ENCODE peak calls at places on chromosomes 2 and 18, in eight cellular contexts. Q is GM23248, J is neural progenitor cell, G is PC-3, M is hepatocyte, A is HCT116, T is SK-N-SH, S is MM.1S. F is an unnamed sample.

GRCh38 chr2:227545990-227546389 is 52.7 kb upstream of the SCYGR2 start:
- DNase-seq in Q (no peak), J (no peak), G (peak; percentile 44), M (no peak), A (no peak), T (no peak), S (no peak), F (peak; percentile 16)

GRCh38 chr2:83572400-83572799 is 886.7 kb downstream of the SUCLG1 start:
- DNase-seq in Q (peak; percentile 45), J (no peak), G (peak; percentile 41), M (no peak), A (no peak), T (no peak), S (no peak), F (no peak)

GRCh38 chr18:46387426-46388131 is 269.4 kb downstream of the LOXHD1 start:
- DNase-seq in Q (no peak), J (peak; percentile 65), G (no peak), M (no peak), A (no peak), T (peak; percentile 38), S (no peak), F (no peak)

GRCh38 chr2:205148756-205149155 is 533.5 kb upstream of the NRP2 start:
- DNase-seq in Q (no peak), J (no peak), G (no peak), M (no peak), A (no peak), T (no peak), S (no peak), F (no peak)

GRCh38 chr2:224849264-224849663 is 133.1 kb upstream of the CCDC195 start:
- DNase-seq in Q (no peak), J (peak; percentile 17), G (no peak), M (no peak), A (no peak), T (no peak), S (no peak), F (no peak)

GRCh38 chr18:36187138-36187825 is at the start of gene MOCOS:
- DNase-seq in Q (peak; percentile 87), J (peak; percentile 89), G (peak; percentile 55), M (peak; percentile 89), A (peak; percentile 29), T (peak; percentile 92), S (peak; percentile 44), F (no peak)

GRCh38 chr2:189115126-189115525 is 64.4 kb downstream of the COL5A2 start:
- DNase-seq in Q (peak; percentile 57), J (no peak), G (peak; percentile 57), M (no peak), A (peak; percentile 12), T (no peak), S (no peak), F (no peak)

GRCh38 chr2:39546937-39547336 is 109.9 kb upstream of the MAP4K3 start:
- DNase-seq in Q (no peak), J (no peak), G (peak; percentile 55), M (no peak), A (no peak), T (no peak), S (no peak), F (no peak)

GRCh38 chr18:3703732-3704176 is 253.8 kb downstream of the TGIF1 start:
- DNase-seq in Q (peak; percentile 80), J (peak; percentile 81), G (peak; percentile 71), M (peak; percentile 83), A (peak; percentile 48), T (peak; percentile 57), S (peak; percentile 34), F (peak; percentile 65)

GRCh38 chr2:136920652-136921333 is 155.4 kb downstream of the THSD7B start:
- DNase-seq in Q (no peak), J (peak; percentile 67), G (no peak), M (peak; percentile 17), A (no peak), T (peak; percentile 76), S (no peak), F (no peak)

GRCh38 chr18:79947881-79948610 is 3.4 kb downstream of the SLC66A2 start:
- DNase-seq in Q (no peak), J (no peak), G (no peak), M (no peak), A (no peak), T (no peak), S (no peak), F (no peak)

GRCh38 chr18:44702594-44702993 is 21.9 kb downstream of the SETBP1 start:
- DNase-seq in Q (no peak), J (no peak), G (no peak), M (no peak), A (no peak), T (no peak), S (no peak), F (no peak)

GRCh38 chr2:202718614-202719013 is 83.8 kb downstream of the FAM117B start:
- DNase-seq in Q (peak; percentile 60), J (no peak), G (peak; percentile 50), M (peak; percentile 16), A (peak; percentile 19), T (peak; percentile 36), S (no peak), F (no peak)

GRCh38 chr2:96856776-96857673 is 791 bp downstream of the ANKRD39 start:
- DNase-seq in Q (peak; percentile 63), J (peak; percentile 44), G (peak; percentile 48), M (no peak), A (no peak), T (no peak), S (peak; percentile 88), F (peak; percentile 81)

GRCh38 chr2:144466637-144467036 is 53.3 kb downstream of the ZEB2 start:
- DNase-seq in Q (no peak), J (no peak), G (no peak), M (no peak), A (no peak), T (no peak), S (no peak), F (no peak)

GRCh38 chr2:176704282-176704773 is 435.1 kb downstream of the MTX2 start:
- DNase-seq in Q (peak; percentile 16), J (no peak), G (no peak), M (no peak), A (no peak), T (no peak), S (no peak), F (no peak)

GRCh38 chr2:47013383-47013782 is 97.8 kb upstream of the MCFD2 start:
- DNase-seq in Q (no peak), J (no peak), G (no peak), M (no peak), A (no peak), T (no peak), S (no peak), F (no peak)

GRCh38 chr2:38527338-38528007 is 75.3 kb downstream of the HNRNPLL start:
- DNase-seq in Q (no peak), J (no peak), G (peak; percentile 43), M (no peak), A (no peak), T (no peak), S (no peak), F (no peak)

GRCh38 chr2:213476641-213477040 is 192.4 kb downstream of the SPAG16 start:
- DNase-seq in Q (peak; percentile 83), J (no peak), G (peak; percentile 6), M (no peak), A (no peak), T (no peak), S (no peak), F (no peak)

GRCh38 chr2:4140284-4140962 is 437.0 kb downstream of the DCDC2C start:
- DNase-seq in Q (no peak), J (no peak), G (no peak), M (peak; percentile 7), A (no peak), T (no peak), S (no peak), F (no peak)

DNA sequence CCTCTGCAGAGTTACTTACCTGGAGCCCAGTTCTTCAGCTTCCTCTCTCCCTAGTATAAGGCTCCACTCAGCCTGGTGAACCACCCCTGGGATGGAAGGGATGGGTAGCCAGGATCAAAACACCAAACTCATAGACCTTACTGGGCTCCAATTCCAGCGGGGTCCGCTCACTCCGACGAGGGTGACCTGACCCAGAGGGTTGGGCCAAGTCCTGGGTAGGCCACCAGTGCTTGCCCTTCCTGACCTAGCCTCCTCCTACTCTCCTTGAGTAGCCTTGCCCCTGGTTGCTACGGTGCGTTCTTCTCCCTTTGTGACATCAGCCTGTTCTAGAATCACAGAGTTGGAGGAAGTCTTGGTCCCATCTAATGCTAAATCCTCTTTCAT is 513 bp upstream of the STAT4 start:
- DNase-seq in Q (no peak), J (no peak), G (no peak), M (no peak), A (no peak), T (no peak), S (no peak), F (no peak)
- H3K4me3 ChIP-seq in Q (peak overlapping the region; percentile 82), J (peak overlapping the region; percentile 47), G (peak overlapping the region; percentile 71), M (no peak overlapping the region), A (peak overlapping the region; percentile 63), T (no peak overlapping the region), S (peak overlapping the region; percentile 85), F (no peak overlapping the region)

GRCh38 chr18:78579854-78580577 is 399.6 kb upstream of the SALL3 start:
- DNase-seq in Q (no peak), J (no peak), G (no peak), M (no peak), A (no peak), T (no peak), S (no peak), F (no peak)
- H3K9me3 ChIP-seq in Q (no peaks in the 10 kb centered on the region), J (no peaks in the 10 kb centered on the region), G (no peaks in the 10 kb centered on the region), M (no peaks in the 10 kb centered on the region), A (peaks cover 5% of the 10 kb centered on the region), T (no peaks in the 10 kb centered on the region), S (no peaks in the 10 kb centered on the region), F (no peaks in the 10 kb centered on the region)

DNA sequence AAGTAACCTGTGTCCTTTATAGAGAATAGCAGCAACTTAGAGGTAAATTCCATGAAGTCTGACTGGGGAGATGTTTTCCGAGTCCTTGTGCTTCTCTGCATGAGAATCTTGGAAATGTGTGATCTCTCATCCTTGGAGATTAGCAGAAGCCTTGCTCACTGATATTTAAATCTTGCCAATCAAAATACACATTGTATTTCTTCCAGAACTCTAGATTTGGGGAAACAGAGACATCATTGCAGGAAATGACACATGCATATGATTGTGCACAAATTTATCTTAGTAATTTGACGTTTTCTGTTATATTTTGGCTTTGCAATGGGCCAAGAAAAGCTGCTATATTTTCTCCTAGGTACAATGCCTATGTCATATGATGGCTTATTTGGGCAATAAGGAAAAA is 182.6 kb downstream of the ZNF804A start:
- DNase-seq in Q (no peak), J (no peak), G (no peak), M (no peak), A (no peak), T (no peak), S (no peak), F (no peak)
- TF ChIP-seq EZH2phosphoT487 in Q (no peak), J (no peak), G (no peak), M (no peak), A (no peak), T (no peak), S (no peak), F (no peak)

DNA sequence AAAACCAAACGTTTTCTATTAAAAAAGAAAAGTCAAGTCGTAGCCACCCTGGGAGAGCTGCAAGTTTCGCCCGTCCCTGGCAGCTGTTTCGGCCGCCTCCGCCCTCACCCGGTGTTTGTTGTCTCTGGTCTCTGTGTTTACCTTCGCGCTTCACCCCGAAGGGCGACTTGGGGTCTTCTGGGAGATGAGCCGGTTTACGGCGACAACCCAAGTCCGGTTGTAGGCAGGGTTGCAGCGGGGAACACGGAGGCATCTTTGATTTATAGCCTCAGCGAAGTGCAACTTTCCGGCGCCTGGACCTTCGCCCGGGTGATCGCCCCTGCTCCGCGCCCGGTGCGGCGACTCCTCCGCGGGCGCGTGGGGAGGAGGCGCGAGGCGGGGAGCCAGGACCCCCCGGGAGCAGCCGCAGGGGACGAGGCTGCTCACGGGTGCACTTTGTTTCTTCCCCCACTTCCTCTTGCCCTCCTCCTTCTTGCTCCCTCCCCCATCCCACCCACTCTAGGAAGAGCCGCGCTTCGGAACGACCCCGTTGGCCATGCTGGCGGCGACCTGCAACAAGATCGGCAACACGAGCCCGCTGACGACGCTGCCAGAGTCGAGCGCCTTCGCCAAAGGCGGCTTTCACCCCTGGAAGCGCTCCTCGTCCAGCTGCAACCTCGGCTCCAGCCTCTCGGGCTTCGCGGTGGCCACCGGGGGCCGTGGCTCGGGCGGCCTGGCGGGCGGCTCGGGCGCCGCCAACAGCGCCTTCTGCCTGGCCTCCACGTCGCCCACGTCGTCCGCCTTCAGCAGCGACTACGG is 1.1 kb downstream of the SP9 start:
- DNase-seq in Q (peak; percentile 66), J (peak; percentile 82), G (no peak), M (peak; percentile 32), A (no peak), T (peak; percentile 72), S (no peak), F (no peak)
- H3K4me3 ChIP-seq in Q (peak overlapping the region; percentile 74), J (peak overlapping the region; percentile 51), G (peak overlapping the region; percentile 78), M (peak overlapping the region; percentile 12), A (no peak overlapping the region), T (peak overlapping the region; percentile 17), S (peak overlapping the region; percentile 68), F (no peak overlapping the region)

F was measured in OCI-LY7.